ENCODE peak calls at places on chromosome 20, in nine cellular contexts. One of them, this sample, is unnamed.

GRCh38 chr20:20547221-20547875 is 165.1 kb downstream of the RALGAPA2 start:
- DNase-seq in upper lobe of left lung: no peak
- DNase-seq in GM20000: peak; percentile 12
- DNase-seq in endothelial cell: no peak
- DNase-seq in MCF 10A: peak; percentile 38
- DNase-seq in GM12865: peak; percentile 26
- DNase-seq in PC-3: peak; percentile 54
- DNase-seq in AG09319: no peak
- DNase-seq in A549: no peak
- DNase-seq in this sample: no peak

GRCh38 chr20:63895202-63895885 is 418 bp downstream of the DNAJC5 start:
- DNase-seq in upper lobe of left lung: peak; percentile 89
- DNase-seq in GM20000: no peak
- DNase-seq in endothelial cell: no peak
- DNase-seq in MCF 10A: no peak
- DNase-seq in GM12865: no peak
- DNase-seq in PC-3: no peak
- DNase-seq in AG09319: no peak
- DNase-seq in A549: no peak
- DNase-seq in this sample: no peak

GRCh38 chr20:18615020-18615652 is 27.3 kb downstream of the DTD1 start:
- DNase-seq in upper lobe of left lung: no peak
- DNase-seq in GM20000: no peak
- DNase-seq in endothelial cell: no peak
- DNase-seq in MCF 10A: no peak
- DNase-seq in GM12865: no peak
- DNase-seq in PC-3: no peak
- DNase-seq in AG09319: no peak
- DNase-seq in A549: no peak
- DNase-seq in this sample: no peak

GRCh38 chr20:49811825-49812462 is 684 bp upstream of the SLC9A8 start:
- DNase-seq in upper lobe of left lung: no peak
- DNase-seq in GM20000: no peak
- DNase-seq in endothelial cell: no peak
- DNase-seq in MCF 10A: peak; percentile 26
- DNase-seq in GM12865: no peak
- DNase-seq in PC-3: no peak
- DNase-seq in AG09319: no peak
- DNase-seq in A549: no peak
- DNase-seq in this sample: no peak

GRCh38 chr20:59830107-59831023 is 103.1 kb downstream of the SYCP2 start:
- DNase-seq in upper lobe of left lung: no peak
- DNase-seq in GM20000: no peak
- DNase-seq in endothelial cell: no peak
- DNase-seq in MCF 10A: peak; percentile 42
- DNase-seq in GM12865: no peak
- DNase-seq in PC-3: peak; percentile 77
- DNase-seq in AG09319: no peak
- DNase-seq in A549: no peak
- DNase-seq in this sample: peak; percentile 16

GRCh38 chr20:18717062-18717461 is 96.5 kb upstream of the SCP2D1 start:
- DNase-seq in upper lobe of left lung: no peak
- DNase-seq in GM20000: no peak
- DNase-seq in endothelial cell: no peak
- DNase-seq in MCF 10A: no peak
- DNase-seq in GM12865: no peak
- DNase-seq in PC-3: no peak
- DNase-seq in AG09319: no peak
- DNase-seq in A549: no peak
- DNase-seq in this sample: no peak

GRCh38 chr20:56229821-56230220 is 18.7 kb upstream of the MC3R start:
- DNase-seq in upper lobe of left lung: no peak
- DNase-seq in GM20000: no peak
- DNase-seq in endothelial cell: no peak
- DNase-seq in MCF 10A: peak; percentile 27
- DNase-seq in GM12865: no peak
- DNase-seq in PC-3: no peak
- DNase-seq in AG09319: no peak
- DNase-seq in A549: no peak
- DNase-seq in this sample: no peak

GRCh38 chr20:8244637-8245036 is 112.6 kb downstream of the PLCB1 start:
- DNase-seq in upper lobe of left lung: no peak
- DNase-seq in GM20000: no peak
- DNase-seq in endothelial cell: no peak
- DNase-seq in MCF 10A: peak; percentile 82
- DNase-seq in GM12865: no peak
- DNase-seq in PC-3: no peak
- DNase-seq in AG09319: no peak
- DNase-seq in A549: no peak
- DNase-seq in this sample: no peak

GRCh38 chr20:20461526-20461925 is 93.6 kb downstream of the INSM1 start:
- DNase-seq in upper lobe of left lung: no peak
- DNase-seq in GM20000: no peak
- DNase-seq in endothelial cell: no peak
- DNase-seq in MCF 10A: no peak
- DNase-seq in GM12865: no peak
- DNase-seq in PC-3: no peak
- DNase-seq in AG09319: no peak
- DNase-seq in A549: no peak
- DNase-seq in this sample: no peak

GRCh38 chr20:47124235-47124717 is 229.6 kb downstream of the EYA2 start:
- DNase-seq in upper lobe of left lung: no peak
- DNase-seq in GM20000: no peak
- DNase-seq in endothelial cell: no peak
- DNase-seq in MCF 10A: no peak
- DNase-seq in GM12865: no peak
- DNase-seq in PC-3: no peak
- DNase-seq in AG09319: no peak
- DNase-seq in A549: no peak
- DNase-seq in this sample: no peak

GRCh38 chr20:36093025-36093803 is 61.3 kb upstream of the EPB41L1 start:
- DNase-seq in upper lobe of left lung: peak; percentile 89
- DNase-seq in GM20000: peak; percentile 51
- DNase-seq in endothelial cell: peak; percentile 14
- DNase-seq in MCF 10A: peak; percentile 15
- DNase-seq in GM12865: peak; percentile 47
- DNase-seq in PC-3: peak; percentile 52
- DNase-seq in AG09319: no peak
- DNase-seq in A549: peak; percentile 82
- DNase-seq in this sample: no peak

GRCh38 chr20:25005220-25005619 is 12.7 kb upstream of the APMAP start:
- DNase-seq in upper lobe of left lung: no peak
- DNase-seq in GM20000: no peak
- DNase-seq in endothelial cell: no peak
- DNase-seq in MCF 10A: no peak
- DNase-seq in GM12865: no peak
- DNase-seq in PC-3: peak; percentile 39
- DNase-seq in AG09319: peak; percentile 16
- DNase-seq in A549: peak; percentile 21
- DNase-seq in this sample: no peak

GRCh38 chr20:38073307-38074010 is 39.9 kb downstream of the RPRD1B start:
- DNase-seq in upper lobe of left lung: no peak
- DNase-seq in GM20000: peak; percentile 46
- DNase-seq in endothelial cell: peak; percentile 60
- DNase-seq in MCF 10A: peak; percentile 94
- DNase-seq in GM12865: peak; percentile 70
- DNase-seq in PC-3: peak; percentile 93
- DNase-seq in AG09319: peak; percentile 81
- DNase-seq in A549: peak; percentile 22
- DNase-seq in this sample: peak; percentile 49

GRCh38 chr20:4645621-4646020 is 76.1 kb upstream of the PRND start:
- DNase-seq in upper lobe of left lung: no peak
- DNase-seq in GM20000: no peak
- DNase-seq in endothelial cell: no peak
- DNase-seq in MCF 10A: no peak
- DNase-seq in GM12865: no peak
- DNase-seq in PC-3: no peak
- DNase-seq in AG09319: no peak
- DNase-seq in A549: no peak
- DNase-seq in this sample: no peak

GRCh38 chr20:11849976-11850670 is 67.6 kb upstream of the BTBD3 start:
- DNase-seq in upper lobe of left lung: no peak
- DNase-seq in GM20000: no peak
- DNase-seq in endothelial cell: no peak
- DNase-seq in MCF 10A: peak; percentile 98
- DNase-seq in GM12865: no peak
- DNase-seq in PC-3: peak; percentile 89
- DNase-seq in AG09319: no peak
- DNase-seq in A549: no peak
- DNase-seq in this sample: no peak

GRCh38 chr20:63098195-63098810 is 91.5 kb upstream of the BHLHE23 start:
- DNase-seq in upper lobe of left lung: no peak
- DNase-seq in GM20000: no peak
- DNase-seq in endothelial cell: no peak
- DNase-seq in MCF 10A: no peak
- DNase-seq in GM12865: no peak
- DNase-seq in PC-3: no peak
- DNase-seq in AG09319: no peak
- DNase-seq in A549: no peak
- DNase-seq in this sample: no peak

GRCh38 chr20:39954585-39954984 is 734.5 kb downstream of the MAFB start:
- DNase-seq in upper lobe of left lung: no peak
- DNase-seq in GM20000: no peak
- DNase-seq in endothelial cell: no peak
- DNase-seq in MCF 10A: no peak
- DNase-seq in GM12865: no peak
- DNase-seq in PC-3: no peak
- DNase-seq in AG09319: peak; percentile 54
- DNase-seq in A549: no peak
- DNase-seq in this sample: no peak

GRCh38 chr20:4059631-4060030 is 44.3 kb upstream of the RNF24 start:
- DNase-seq in upper lobe of left lung: no peak
- DNase-seq in GM20000: no peak
- DNase-seq in endothelial cell: no peak
- DNase-seq in MCF 10A: no peak
- DNase-seq in GM12865: no peak
- DNase-seq in PC-3: no peak
- DNase-seq in AG09319: no peak
- DNase-seq in A549: no peak
- DNase-seq in this sample: no peak

GRCh38 chr20:35306931-35307517 is 14.8 kb upstream of the FAM83C start:
- DNase-seq in upper lobe of left lung: no peak
- DNase-seq in GM20000: no peak
- DNase-seq in endothelial cell: peak; percentile 74
- DNase-seq in MCF 10A: peak; percentile 99
- DNase-seq in GM12865: peak; percentile 27
- DNase-seq in PC-3: peak; percentile 68
- DNase-seq in AG09319: no peak
- DNase-seq in A549: peak; percentile 84
- DNase-seq in this sample: no peak

GRCh38 chr20:35934050-35934449 is 20.3 kb downstream of the SCAND1 start:
- DNase-seq in upper lobe of left lung: no peak
- DNase-seq in GM20000: no peak
- DNase-seq in endothelial cell: no peak
- DNase-seq in MCF 10A: no peak
- DNase-seq in GM12865: no peak
- DNase-seq in PC-3: no peak
- DNase-seq in AG09319: no peak
- DNase-seq in A549: no peak
- DNase-seq in this sample: no peak

GRCh38 chr20:5918856-5919633 is 31.3 kb downstream of the TRMT6 start:
- DNase-seq in upper lobe of left lung: no peak
- DNase-seq in GM20000: no peak
- DNase-seq in endothelial cell: no peak
- DNase-seq in MCF 10A: peak; percentile 86
- DNase-seq in GM12865: peak; percentile 7
- DNase-seq in PC-3: peak; percentile 82
- DNase-seq in AG09319: no peak
- DNase-seq in A549: peak; percentile 56
- DNase-seq in this sample: no peak

GRCh38 chr20:49729780-49730179 is 16.1 kb upstream of the B4GALT5 start:
- DNase-seq in upper lobe of left lung: no peak
- DNase-seq in GM20000: no peak
- DNase-seq in endothelial cell: no peak
- DNase-seq in MCF 10A: no peak
- DNase-seq in GM12865: no peak
- DNase-seq in PC-3: no peak
- DNase-seq in AG09319: peak; percentile 30
- DNase-seq in A549: no peak
- DNase-seq in this sample: no peak

GRCh38 chr20:35120012-35120701 is 27.0 kb downstream of the EDEM2 start:
- DNase-seq in upper lobe of left lung: no peak
- DNase-seq in GM20000: no peak
- DNase-seq in endothelial cell: no peak
- DNase-seq in MCF 10A: no peak
- DNase-seq in GM12865: no peak
- DNase-seq in PC-3: no peak
- DNase-seq in AG09319: no peak
- DNase-seq in A549: no peak
- DNase-seq in this sample: no peak

GRCh38 chr20:61560361-61560853 is 308.3 kb downstream of the CDH4 start:
- DNase-seq in upper lobe of left lung: no peak
- DNase-seq in GM20000: no peak
- DNase-seq in endothelial cell: no peak
- DNase-seq in MCF 10A: peak; percentile 39
- DNase-seq in GM12865: no peak
- DNase-seq in PC-3: peak; percentile 4
- DNase-seq in AG09319: no peak
- DNase-seq in A549: peak; percentile 42
- DNase-seq in this sample: no peak
- TF ChIP-seq CTCF in upper lobe of left lung: peak; percentile 13
- TF ChIP-seq CTCF in GM20000: no peak
- TF ChIP-seq CTCF in endothelial cell: no peak
- TF ChIP-seq CTCF in MCF 10A: peak; percentile 17
- TF ChIP-seq CTCF in GM12865: no peak
- TF ChIP-seq CTCF in PC-3: no peak
- TF ChIP-seq CTCF in AG09319: no peak
- TF ChIP-seq CTCF in A549: no peak
- TF ChIP-seq CTCF in this sample: no peak

GRCh38 chr20:60976913-60977312 is 275.1 kb upstream of the CDH4 start:
- DNase-seq in upper lobe of left lung: no peak
- DNase-seq in GM20000: no peak
- DNase-seq in endothelial cell: no peak
- DNase-seq in MCF 10A: no peak
- DNase-seq in GM12865: no peak
- DNase-seq in PC-3: no peak
- DNase-seq in AG09319: no peak
- DNase-seq in A549: no peak
- DNase-seq in this sample: no peak
- TF ChIP-seq CTCF in upper lobe of left lung: no peak
- TF ChIP-seq CTCF in GM20000: no peak
- TF ChIP-seq CTCF in endothelial cell: no peak
- TF ChIP-seq CTCF in MCF 10A: no peak
- TF ChIP-seq CTCF in GM12865: no peak
- TF ChIP-seq CTCF in PC-3: no peak
- TF ChIP-seq CTCF in AG09319: no peak
- TF ChIP-seq CTCF in A549: no peak
- TF ChIP-seq CTCF in this sample: no peak

GRCh38 chr20:58028123-58028522 is 200.3 kb downstream of the ANKRD60 start:
- DNase-seq in upper lobe of left lung: no peak
- DNase-seq in GM20000: no peak
- DNase-seq in endothelial cell: no peak
- DNase-seq in MCF 10A: peak; percentile 25
- DNase-seq in GM12865: no peak
- DNase-seq in PC-3: no peak
- DNase-seq in AG09319: no peak
- DNase-seq in A549: no peak
- DNase-seq in this sample: no peak
- TF ChIP-seq CTCF in upper lobe of left lung: no peak
- TF ChIP-seq CTCF in GM20000: no peak
- TF ChIP-seq CTCF in endothelial cell: no peak
- TF ChIP-seq CTCF in MCF 10A: peak; percentile 21
- TF ChIP-seq CTCF in GM12865: no peak
- TF ChIP-seq CTCF in PC-3: peak; percentile 46
- TF ChIP-seq CTCF in AG09319: no peak
- TF ChIP-seq CTCF in A549: peak; percentile 5
- TF ChIP-seq CTCF in this sample: no peak

GRCh38 chr20:23566199-23566932 is 1.9 kb downstream of the CST9L start:
- DNase-seq in upper lobe of left lung: no peak
- DNase-seq in GM20000: no peak
- DNase-seq in endothelial cell: no peak
- DNase-seq in MCF 10A: no peak
- DNase-seq in GM12865: no peak
- DNase-seq in PC-3: no peak
- DNase-seq in AG09319: no peak
- DNase-seq in A549: no peak
- DNase-seq in this sample: no peak
- TF ChIP-seq CTCF in upper lobe of left lung: no peak
- TF ChIP-seq CTCF in GM20000: no peak
- TF ChIP-seq CTCF in endothelial cell: no peak
- TF ChIP-seq CTCF in MCF 10A: no peak
- TF ChIP-seq CTCF in GM12865: no peak
- TF ChIP-seq CTCF in PC-3: no peak
- TF ChIP-seq CTCF in AG09319: no peak
- TF ChIP-seq CTCF in A549: no peak
- TF ChIP-seq CTCF in this sample: no peak

This sample was measured in GM13976.